ENCODE peak calls at places on chromosome 6, in four cellular contexts. Y is prostate gland, V is OCI-LY7, T is fibroblast of lung. K is an unnamed sample.

GRCh38 chr6:142856607-142856856 is 88.4 kb downstream of the HIVEP2 start:
- DNase-seq in Y (no peak), V (no peak), T (no peak), K (no peak)

GRCh38 chr6:140051521-140052455 is 677.3 kb upstream of the CITED2 start:
- DNase-seq in Y (no peak), T (peak; percentile 99), V (no peak), K (peak; percentile 91)

GRCh38 chr6:3422457-3422816 is 34.4 kb downstream of the SLC22A23 start:
- DNase-seq in Y (no peak), V (no peak), T (no peak), K (no peak)

GRCh38 chr6:67544851-67545452 is 1090.1 kb upstream of the ADGRB3 start:
- DNase-seq in Y (no peak), T (no peak), V (peak; percentile 31), K (no peak)

GRCh38 chr6:85412926-85413325 is 37.0 kb upstream of the NT5E start:
- DNase-seq in Y (no peak), T (no peak), V (no peak), K (no peak)

GRCh38 chr6:71419217-71419953 is 130.8 kb downstream of the OGFRL1 start:
- DNase-seq in V (no peak), Y (no peak), T (no peak), K (no peak)

GRCh38 chr6:107331409-107332386 is 127.7 kb downstream of the PDSS2 start:
- DNase-seq in T (peak; percentile 36), V (no peak), Y (no peak), K (no peak)

GRCh38 chr6:143160008-143160407 is 99.3 kb downstream of the AIG1 start:
- DNase-seq in Y (no peak), T (peak; percentile 50), V (no peak), K (no peak)

GRCh38 chr6:38876470-38876869 is 161.4 kb downstream of the DNAH8 start:
- DNase-seq in V (no peak), Y (no peak), T (peak; percentile 37), K (peak; percentile 1)

GRCh38 chr6:159693128-159693893 is at the start of gene SOD2:
- DNase-seq in V (peak; percentile 92), T (peak; percentile 72), Y (peak; percentile 76), K (no peak)

GRCh38 chr6:152351742-152352141 is 285.4 kb downstream of the SYNE1 start:
- DNase-seq in T (no peak), V (no peak), Y (no peak), K (no peak)

GRCh38 chr6:38021571-38021970 is 202.0 kb downstream of the ZFAND3 start:
- DNase-seq in Y (no peak), T (no peak), V (no peak), K (no peak)

GRCh38 chr6:69942485-69942884 is 76.1 kb downstream of the COL19A1 start:
- DNase-seq in Y (no peak), T (no peak), V (no peak), K (peak; percentile 58)

GRCh38 chr6:42279144-42279781 is 61.6 kb upstream of the MRPS10 start:
- DNase-seq in T (peak; percentile 51), Y (no peak), V (peak; percentile 47), K (peak; percentile 26)

GRCh38 chr6:2481307-2481706 is 235.9 kb upstream of the GMDS start:
- DNase-seq in T (no peak), Y (no peak), V (no peak), K (no peak)

GRCh38 chr6:38400101-38400500 is 239.6 kb downstream of the BTBD9 start:
- DNase-seq in T (no peak), V (no peak), Y (no peak), K (no peak)

GRCh38 chr6:169852504-169853195 is 101.2 kb downstream of the ERMARD start:
- DNase-seq in Y (no peak), T (no peak), V (no peak), K (no peak)

GRCh38 chr6:84853901-84854300 is 89.5 kb upstream of the TBX18 start:
- DNase-seq in T (no peak), Y (no peak), V (no peak), K (no peak)

GRCh38 chr6:122817362-122817761 is 28.3 kb downstream of the SMPDL3A start:
- DNase-seq in Y (no peak), T (no peak), V (no peak), K (no peak)

GRCh38 chr6:88683734-88684133 is 279.7 kb downstream of the RNGTT start:
- DNase-seq in V (no peak), Y (no peak), T (peak; percentile 29), K (no peak)

GRCh38 chr6:14906621-14907020 is 339.2 kb upstream of the JARID2 start:
- DNase-seq in V (no peak), Y (no peak), T (no peak), K (no peak)

GRCh38 chr6:96787846-96788580 is 49.3 kb downstream of the GPR63 start:
- DNase-seq in T (no peak), Y (no peak), V (no peak), K (no peak)

GRCh38 chr6:110693296-110693695 is 122.0 kb downstream of the CDK19 start:
- DNase-seq in Y (no peak), V (no peak), T (no peak), K (no peak)

GRCh38 chr6:74752303-74752702 is 453.6 kb downstream of the COL12A1 start:
- DNase-seq in T (no peak), V (no peak), Y (no peak), K (no peak)

GRCh38 chr6:34067814-34068213 is 78.1 kb downstream of the GRM4 start:
- DNase-seq in Y (no peak), V (peak; percentile 29), T (no peak), K (no peak)

GRCh38 chr6:2492686-2493523 is 247.5 kb upstream of the GMDS start:
- DNase-seq in V (no peak), T (no peak), Y (no peak), K (no peak)

GRCh38 chr6:16257999-16258708 is 19.8 kb downstream of the GMPR start:
- DNase-seq in Y (no peak), V (no peak), T (no peak), K (no peak)

GRCh38 chr6:43120938-43121913 is 45.1 kb downstream of the PTK7 start:
- DNase-seq in V (no peak), Y (no peak), T (peak; percentile 98), K (peak; percentile 97)

GRCh38 chr6:148926478-148926877 is 179.6 kb downstream of the UST start:
- DNase-seq in T (no peak), V (no peak), Y (no peak), K (no peak)

GRCh38 chr6:148925701-148926100 is 178.9 kb downstream of the UST start:
- DNase-seq in Y (no peak), V (no peak), T (peak; percentile 17), K (no peak)

GRCh38 chr6:148928811-148929210 is 182.0 kb downstream of the UST start:
- DNase-seq in Y (no peak), T (no peak), V (no peak), K (no peak)

GRCh38 chr6:148924226-148924989 is 177.6 kb downstream of the UST start:
- DNase-seq in V (no peak), Y (no peak), T (no peak), K (no peak)

GRCh38 chr6:148927581-148927980 is 180.8 kb downstream of the UST start:
- DNase-seq in T (no peak), V (no peak), Y (no peak), K (no peak)
- H3K4me3 ChIP-seq in T (no peak overlapping the region), V (no peak overlapping the region), Y (no peak overlapping the region), K (no peak overlapping the region)

GRCh38 chr6:154648776-154649175 is 84.4 kb upstream of the SCAF8 start:
- DNase-seq in T (no peak), V (no peak), Y (no peak), K (no peak)
- H3K4me3 ChIP-seq in T (no peak overlapping the region), V (no peak overlapping the region), Y (no peak overlapping the region), K (no peak overlapping the region)

GRCh38 chr6:116422238-116422637 is 38.9 kb upstream of the CALHM6 start:
- DNase-seq in V (no peak), T (no peak), Y (no peak), K (no peak)
- H3K4me3 ChIP-seq in V (no peak overlapping the region), T (no peak overlapping the region), Y (no peak overlapping the region), K (no peak overlapping the region)

GRCh38 chr6:125749112-125749863 is at the start of gene HEY2:
- DNase-seq in Y (peak; percentile 91), V (peak; percentile 92), T (peak; percentile 83), K (peak; percentile 65)

GRCh38 chr6:125749864-125750691 is 646 bp downstream of the HEY2 start:
- DNase-seq in V (peak; percentile 27), T (no peak), Y (peak; percentile 13), K (no peak)

GRCh38 chr6:125752773-125753172 is 3.3 kb downstream of the HEY2 start:
- DNase-seq in Y (no peak), V (no peak), T (no peak), K (no peak)

GRCh38 chr6:125751334-125751916 is 2.0 kb downstream of the HEY2 start:
- DNase-seq in T (no peak), V (no peak), Y (no peak), K (no peak)

GRCh38 chr6:125750692-125751333 is 1.4 kb downstream of the HEY2 start:
- DNase-seq in T (no peak), Y (no peak), V (no peak), K (no peak)
- H3K4me3 ChIP-seq in T (no peak overlapping the region), Y (no peak overlapping the region), V (peak overlapping the region; percentile 73), K (no peak overlapping the region)

DNA sequence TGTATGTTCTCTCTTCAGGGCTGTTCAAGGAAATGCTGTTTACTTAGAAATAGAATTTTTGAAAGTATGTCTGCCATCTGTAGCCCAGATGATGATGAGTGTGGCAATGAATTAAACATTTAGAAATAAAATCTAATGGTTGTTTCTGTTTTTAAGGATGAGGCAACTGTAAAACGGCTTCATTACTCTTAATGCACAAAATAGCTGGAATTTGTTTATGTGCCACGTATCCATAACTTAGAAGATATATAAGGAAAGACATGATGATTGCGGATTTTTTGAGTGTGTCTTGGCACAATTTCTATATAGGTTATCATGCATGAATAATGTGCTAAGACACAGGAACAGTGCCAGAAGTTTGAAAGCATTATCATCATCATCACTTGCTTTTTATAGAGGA is 113.5 kb downstream of the ELOVL4 start:
- DNase-seq in Y (no peak), T (no peak), V (no peak), K (no peak)
- H3K4me3 ChIP-seq in Y (no peak overlapping the region), T (no peak overlapping the region), V (no peak overlapping the region), K (no peak overlapping the region)

GRCh38 chr6:32131439-32131948 is 1.4 kb upstream of the FKBPL start:
- DNase-seq in Y (no peak), V (no peak), T (no peak), K (no peak)
- H3K4me3 ChIP-seq in Y (no peak overlapping the region), V (no peak overlapping the region), T (no peak overlapping the region), K (no peak overlapping the region)

DNA sequence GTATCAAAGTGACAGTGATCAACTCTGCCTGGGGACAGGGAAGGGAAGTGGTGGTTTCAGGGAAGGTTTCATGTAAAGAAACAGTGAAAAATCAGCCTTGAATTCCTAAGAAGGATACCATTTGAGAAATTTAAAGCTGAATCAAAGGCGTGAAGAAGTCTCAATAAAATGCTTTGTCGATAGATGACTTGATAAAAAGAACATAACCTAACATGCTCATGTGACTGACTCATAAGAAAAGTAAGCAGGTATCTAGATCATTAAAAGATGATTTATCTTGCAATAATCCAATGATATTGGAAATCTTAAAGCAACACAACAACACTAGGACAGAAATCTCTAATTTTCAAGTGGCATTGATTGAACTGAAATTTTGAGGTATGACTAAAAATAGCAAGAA is 14.3 kb downstream of the EDN1 start:
- DNase-seq in T (no peak), Y (no peak), V (no peak), K (no peak)
- H3K4me3 ChIP-seq in T (no peak overlapping the region), Y (no peak overlapping the region), V (no peak overlapping the region), K (no peak overlapping the region)